ENCODE peak calls at places on chromosomes 7 and 10, in four cellular contexts. One of them, this sample, is unnamed. For H3K4me1, the result is how much of the 10 kb centered on the place peaks cover.

GRCh38 chr7:54260868-54261475 is 281.2 kb upstream of the VSTM2A start:
- DNase-seq in left lung: no peak
- DNase-seq in Peyer's patch: no peak
- DNase-seq in transverse colon: no peak
- DNase-seq in this sample: no peak

GRCh38 chr7:113582471-113582870 is 336.3 kb downstream of the PPP1R3A start:
- DNase-seq in Peyer's patch: no peak
- DNase-seq in transverse colon: no peak
- DNase-seq in left lung: no peak
- DNase-seq in this sample: no peak

GRCh38 chr10:5987747-5988146 is 10.4 kb upstream of the IL15RA start:
- DNase-seq in transverse colon: no peak
- DNase-seq in Peyer's patch: no peak
- DNase-seq in left lung: no peak
- DNase-seq in this sample: no peak

GRCh38 chr7:140645166-140645565 is 4.6 kb upstream of the DENND2A start:
- DNase-seq in transverse colon: no peak
- DNase-seq in left lung: no peak
- DNase-seq in Peyer's patch: no peak
- DNase-seq in this sample: no peak

GRCh38 chr10:1408656-1409358 is 328.5 kb downstream of the ADARB2 start:
- DNase-seq in transverse colon: no peak
- DNase-seq in Peyer's patch: no peak
- DNase-seq in left lung: no peak
- DNase-seq in this sample: no peak

GRCh38 chr10:94623572-94623971 is 60.0 kb upstream of the CYP2C18 start:
- DNase-seq in transverse colon: no peak
- DNase-seq in Peyer's patch: no peak
- DNase-seq in left lung: no peak
- DNase-seq in this sample: no peak

GRCh38 chr7:107865956-107866775 is 24.8 kb upstream of the DLD start:
- DNase-seq in transverse colon: no peak
- DNase-seq in left lung: no peak
- DNase-seq in Peyer's patch: no peak
- DNase-seq in this sample: no peak

GRCh38 chr7:47458057-47458456 is 123.9 kb downstream of the TNS3 start:
- DNase-seq in left lung: peak
- DNase-seq in Peyer's patch: no peak
- DNase-seq in transverse colon: peak
- DNase-seq in this sample: no peak

GRCh38 chr7:74365320-74366022 is 76.3 kb downstream of the CLIP2 start:
- DNase-seq in transverse colon: peak
- DNase-seq in left lung: no peak
- DNase-seq in Peyer's patch: peak
- DNase-seq in this sample: peak

GRCh38 chr10:52004342-52004949 is 305.1 kb upstream of the CSTF2T start:
- DNase-seq in left lung: no peak
- DNase-seq in transverse colon: no peak
- DNase-seq in Peyer's patch: no peak
- DNase-seq in this sample: peak

GRCh38 chr7:14717711-14718304 is 184.7 kb downstream of the DGKB start:
- DNase-seq in left lung: no peak
- DNase-seq in transverse colon: no peak
- DNase-seq in Peyer's patch: no peak
- DNase-seq in this sample: peak

GRCh38 chr7:114759347-114760062 is 162.4 kb upstream of the MDFIC start:
- DNase-seq in transverse colon: no peak
- DNase-seq in left lung: no peak
- DNase-seq in Peyer's patch: no peak
- DNase-seq in this sample: peak

GRCh38 chr10:113854757-113855626 is 531 bp downstream of the NHLRC2 start:
- DNase-seq in Peyer's patch: peak
- DNase-seq in left lung: peak
- DNase-seq in transverse colon: peak
- DNase-seq in this sample: peak

GRCh38 chr7:18792866-18793595 is 297.5 kb downstream of the HDAC9 start:
- DNase-seq in Peyer's patch: no peak
- DNase-seq in left lung: no peak
- DNase-seq in transverse colon: no peak
- DNase-seq in this sample: peak

GRCh38 chr7:17013204-17013603 is 131.4 kb upstream of the AGR3 start:
- DNase-seq in Peyer's patch: no peak
- DNase-seq in left lung: no peak
- DNase-seq in transverse colon: no peak
- DNase-seq in this sample: peak

GRCh38 chr10:122265896-122266295 is 5.2 kb upstream of the BTBD16 start:
- DNase-seq in left lung: no peak
- DNase-seq in transverse colon: no peak
- DNase-seq in Peyer's patch: no peak
- DNase-seq in this sample: peak

GRCh38 chr7:30907527-30908267 is 4.0 kb upstream of the AQP1 start:
- DNase-seq in left lung: peak
- DNase-seq in Peyer's patch: no peak
- DNase-seq in transverse colon: no peak
- DNase-seq in this sample: no peak

GRCh38 chr10:31083765-31084184 is 52.1 kb upstream of the ZNF438 start:
- DNase-seq in left lung: peak
- DNase-seq in Peyer's patch: peak
- DNase-seq in transverse colon: peak
- DNase-seq in this sample: peak

GRCh38 chr10:49173201-49173772 is 14.9 kb downstream of the TMEM273 start:
- DNase-seq in transverse colon: no peak
- DNase-seq in left lung: no peak
- DNase-seq in Peyer's patch: no peak
- DNase-seq in this sample: no peak

GRCh38 chr10:3761111-3761686 is 23.8 kb downstream of the KLF6 start:
- DNase-seq in transverse colon: no peak
- DNase-seq in Peyer's patch: no peak
- DNase-seq in left lung: no peak
- DNase-seq in this sample: no peak

GRCh38 chr10:7706534-7707073 is 3.5 kb downstream of the ITIH2 start:
- DNase-seq in transverse colon: no peak
- DNase-seq in Peyer's patch: no peak
- DNase-seq in left lung: no peak
- DNase-seq in this sample: no peak

GRCh38 chr7:139727151-139727705 is 50.6 kb downstream of the HIPK2 start:
- DNase-seq in left lung: no peak
- DNase-seq in Peyer's patch: peak
- DNase-seq in transverse colon: peak
- DNase-seq in this sample: no peak

GRCh38 chr10:35588836-35589235 is 16.3 kb upstream of the GJD4 start:
- DNase-seq in Peyer's patch: no peak
- DNase-seq in transverse colon: no peak
- DNase-seq in left lung: no peak
- DNase-seq in this sample: no peak

GRCh38 chr10:35598379-35598778 is 6.8 kb upstream of the GJD4 start:
- DNase-seq in Peyer's patch: no peak
- DNase-seq in transverse colon: no peak
- DNase-seq in left lung: no peak
- DNase-seq in this sample: peak

GRCh38 chr10:35592421-35592820 is 12.7 kb upstream of the GJD4 start:
- DNase-seq in Peyer's patch: no peak
- DNase-seq in transverse colon: no peak
- DNase-seq in left lung: no peak
- DNase-seq in this sample: no peak

GRCh38 chr10:35595106-35595505 is 10.0 kb upstream of the GJD4 start:
- DNase-seq in transverse colon: no peak
- DNase-seq in left lung: no peak
- DNase-seq in Peyer's patch: no peak
- DNase-seq in this sample: no peak

DNA sequence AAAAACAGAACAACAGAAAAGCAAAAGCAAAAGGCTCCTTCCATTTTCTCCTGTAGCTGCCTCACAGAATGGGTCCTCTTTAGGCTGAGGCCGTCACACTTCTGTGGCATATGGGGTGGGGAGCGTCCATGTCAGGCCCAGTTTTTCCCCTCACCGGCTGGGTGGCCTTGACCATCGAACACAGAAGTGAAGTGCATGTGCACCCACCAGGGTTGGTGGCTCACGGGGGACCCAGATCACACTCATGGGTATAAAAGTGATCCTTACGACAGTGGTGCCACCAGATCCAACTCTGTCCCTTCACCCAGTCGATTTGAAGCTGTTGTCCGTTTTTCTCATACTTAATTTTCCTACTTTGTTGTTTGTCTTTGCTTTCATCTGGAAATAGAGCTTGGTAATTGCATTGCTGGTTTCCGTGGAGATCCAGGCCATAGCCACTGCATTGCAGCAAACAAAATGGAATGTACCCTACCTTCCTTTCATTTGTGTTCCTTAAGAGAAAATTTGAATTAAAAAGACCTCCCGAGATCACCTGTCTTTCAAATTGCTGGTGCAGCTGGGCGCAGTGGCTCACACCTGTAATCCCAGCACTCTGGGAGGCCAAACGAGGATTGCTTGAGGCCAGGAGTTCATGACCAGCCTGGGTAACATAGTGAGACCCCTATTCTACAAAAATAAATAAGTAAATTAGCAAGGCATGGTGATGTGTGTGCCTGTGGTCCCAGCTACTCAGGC is 10.9 kb upstream of the GJD4 start:
- DNase-seq in transverse colon: no peak
- DNase-seq in left lung: no peak
- DNase-seq in Peyer's patch: no peak
- DNase-seq in this sample: no peak
- H3K4me1 ChIP-seq in transverse colon: under half
- H3K4me1 ChIP-seq in left lung: under half
- H3K4me1 ChIP-seq in Peyer's patch: under half
- H3K4me1 ChIP-seq in this sample: under half

GRCh38 chr7:155717010-155717744 is 72.7 kb downstream of the RBM33 start:
- DNase-seq in left lung: no peak
- DNase-seq in Peyer's patch: no peak
- DNase-seq in transverse colon: no peak
- DNase-seq in this sample: no peak

GRCh38 chr7:155725073-155725346 is 80.5 kb downstream of the RBM33 start:
- DNase-seq in Peyer's patch: no peak
- DNase-seq in left lung: no peak
- DNase-seq in transverse colon: no peak
- DNase-seq in this sample: no peak

GRCh38 chr7:155721056-155721455 is 76.6 kb downstream of the RBM33 start:
- DNase-seq in Peyer's patch: peak
- DNase-seq in transverse colon: no peak
- DNase-seq in left lung: no peak
- DNase-seq in this sample: no peak

GRCh38 chr7:155722936-155723335 is 78.5 kb downstream of the RBM33 start:
- DNase-seq in Peyer's patch: no peak
- DNase-seq in transverse colon: no peak
- DNase-seq in left lung: no peak
- DNase-seq in this sample: no peak

DNA sequence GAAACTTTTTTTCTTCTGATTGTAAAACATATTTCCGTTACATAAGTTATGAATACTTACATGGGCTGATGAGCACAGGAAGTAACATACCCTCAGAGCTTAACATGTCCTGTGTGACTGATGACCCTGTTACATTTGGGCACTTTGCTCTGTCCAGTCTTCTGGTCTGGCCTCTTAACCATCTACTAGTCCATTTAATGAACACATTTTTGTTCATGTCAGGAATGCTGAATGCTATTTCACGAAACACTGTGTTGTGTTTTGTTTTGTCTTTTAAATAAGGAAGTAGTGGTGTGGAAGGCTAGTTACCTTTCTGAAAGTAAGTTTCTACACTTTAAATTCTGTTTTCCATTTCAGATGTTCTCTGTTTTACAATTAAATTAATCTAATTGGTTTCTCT is 77.7 kb downstream of the RBM33 start:
- DNase-seq in Peyer's patch: no peak
- DNase-seq in transverse colon: no peak
- DNase-seq in left lung: no peak
- DNase-seq in this sample: no peak
- H3K4me1 ChIP-seq in Peyer's patch: under half
- H3K4me1 ChIP-seq in transverse colon: under half
- H3K4me1 ChIP-seq in left lung: under half
- H3K4me1 ChIP-seq in this sample: under half

GRCh38 chr10:80200259-80200658 is 5.1 kb downstream of the ANXA11 start:
- DNase-seq in Peyer's patch: no peak
- DNase-seq in transverse colon: no peak
- DNase-seq in left lung: no peak
- DNase-seq in this sample: no peak

GRCh38 chr10:80202934-80203834 is 2.2 kb downstream of the ANXA11 start:
- DNase-seq in left lung: peak
- DNase-seq in transverse colon: peak
- DNase-seq in Peyer's patch: peak
- DNase-seq in this sample: peak

GRCh38 chr10:80201592-80202256 is 3.6 kb downstream of the ANXA11 start:
- DNase-seq in left lung: no peak
- DNase-seq in Peyer's patch: no peak
- DNase-seq in transverse colon: peak
- DNase-seq in this sample: no peak

GRCh38 chr10:80199828-80200227 is 5.5 kb downstream of the ANXA11 start:
- DNase-seq in left lung: peak
- DNase-seq in transverse colon: peak
- DNase-seq in Peyer's patch: no peak
- DNase-seq in this sample: peak

GRCh38 chr10:80200687-80201086 is 4.7 kb downstream of the ANXA11 start:
- DNase-seq in transverse colon: no peak
- DNase-seq in Peyer's patch: no peak
- DNase-seq in left lung: no peak
- DNase-seq in this sample: no peak
- H3K4me1 ChIP-seq in transverse colon: half or more
- H3K4me1 ChIP-seq in Peyer's patch: half or more
- H3K4me1 ChIP-seq in left lung: half or more
- H3K4me1 ChIP-seq in this sample: half or more

GRCh38 chr7:152338553-152338952 is 97.2 kb downstream of the KMT2C start:
- DNase-seq in Peyer's patch: no peak
- DNase-seq in transverse colon: no peak
- DNase-seq in left lung: no peak
- DNase-seq in this sample: no peak

GRCh38 chr7:152335900-152336571 is 99.8 kb downstream of the KMT2C start:
- DNase-seq in transverse colon: no peak
- DNase-seq in Peyer's patch: no peak
- DNase-seq in left lung: no peak
- DNase-seq in this sample: no peak

GRCh38 chr7:152341039-152341913 is 94.5 kb downstream of the KMT2C start:
- DNase-seq in left lung: no peak
- DNase-seq in transverse colon: no peak
- DNase-seq in Peyer's patch: no peak
- DNase-seq in this sample: peak

GRCh38 chr7:152333134-152333533 is 102.7 kb downstream of the KMT2C start:
- DNase-seq in left lung: no peak
- DNase-seq in Peyer's patch: no peak
- DNase-seq in transverse colon: no peak
- DNase-seq in this sample: peak

DNA sequence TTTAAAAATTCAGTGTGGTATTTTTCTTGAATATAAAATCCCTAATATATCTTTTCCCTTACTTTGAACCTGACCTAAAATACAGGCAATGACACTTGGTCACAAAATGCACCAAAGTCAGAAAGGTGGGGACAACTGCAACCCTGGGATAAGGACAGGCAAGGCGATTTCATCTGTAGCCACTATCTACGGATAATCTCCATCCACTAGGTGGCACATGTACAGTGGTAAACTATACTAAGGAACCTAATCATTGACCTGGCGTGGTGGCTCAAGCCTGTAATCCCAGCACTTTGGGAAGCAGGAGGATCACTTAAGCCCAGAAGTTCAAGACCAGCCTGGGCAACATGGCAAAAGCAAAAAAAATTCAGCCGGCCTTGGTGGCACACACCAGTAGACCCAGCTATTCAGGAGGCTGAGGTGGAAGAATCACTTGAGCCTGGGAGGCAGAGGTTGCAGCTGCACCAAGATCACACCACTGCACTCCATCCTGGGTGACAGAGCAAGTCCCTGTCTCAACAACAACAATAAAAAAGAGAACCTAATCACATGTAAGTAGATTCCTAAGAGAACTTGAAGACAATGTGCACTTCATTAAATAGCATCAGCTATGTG is 98.9 kb downstream of the KMT2C start:
- DNase-seq in Peyer's patch: peak
- DNase-seq in left lung: no peak
- DNase-seq in transverse colon: peak
- DNase-seq in this sample: peak
- H3K4me1 ChIP-seq in Peyer's patch: under half
- H3K4me1 ChIP-seq in left lung: half or more
- H3K4me1 ChIP-seq in transverse colon: under half
- H3K4me1 ChIP-seq in this sample: under half